ENCODE peak calls at places on chromosomes 6 and 20, in four cellular contexts. P is HEK293T, K is omental fat pad, A is astrocyte of the spinal cord. U is an unnamed sample.
A peak's percentile ranks its signal among the peaks of the same experiment; 100 is the strongest.

GRCh38 chr6:98832282-98833100 is 1.9 kb upstream of the POU3F2 start:
- DNase-seq in K (no peak), P (no peak), A (peak; percentile 66), U (peak; percentile 58)

GRCh38 chr6:24339932-24340331 is 17.9 kb downstream of the DCDC2 start:
- DNase-seq in P (no peak), A (no peak), K (no peak), U (no peak)

GRCh38 chr20:36881888-36882287 is 6.0 kb downstream of the TLDC2 start:
- DNase-seq in K (peak; percentile 7), A (no peak), P (no peak), U (no peak)

GRCh38 chr6:33683051-33683571 is 28.4 kb downstream of the UQCC2 start:
- DNase-seq in K (no peak), A (no peak), P (no peak), U (no peak)

GRCh38 chr6:17494177-17494576 is 100.8 kb downstream of the CAP2 start:
- DNase-seq in K (no peak), A (no peak), P (no peak), U (no peak)

GRCh38 chr20:62824476-62825287 is 7.8 kb downstream of the COL9A3 start:
- DNase-seq in K (no peak), A (peak; percentile 25), P (peak; percentile 68), U (peak; percentile 72)

GRCh38 chr6:4291453-4292403 is 156.4 kb upstream of the ECI2 start:
- DNase-seq in P (no peak), A (peak; percentile 61), K (no peak), U (no peak)

GRCh38 chr20:50870572-50871161 is 60.6 kb downstream of the ADNP start:
- DNase-seq in K (no peak), P (no peak), A (peak; percentile 36), U (peak; percentile 88)

GRCh38 chr6:161378115-161378514 is 104.3 kb upstream of the AGPAT4 start:
- DNase-seq in K (no peak), P (no peak), A (no peak), U (no peak)

U was measured in nephron progenitor cell.